ENCODE peak calls at places on chromosomes 6 and 20, in nine cellular contexts. Y, Q, G, X, Z, V, M, R and U are unnamed samples.
A peak's percentile ranks its signal among the peaks of the same experiment; 100 is the strongest.

GRCh38 chr20:438581-439469 is 23.5 kb downstream of the TBC1D20 start:
- DNase-seq in Y (no peak), Q (no peak), G (no peak), X (no peak), Z (no peak), V (no peak), M (peak; percentile 33), R (no peak), U (peak; percentile 42)

GRCh38 chr6:32938494-32938893 is 2.3 kb downstream of the HLA-DMB start:
- DNase-seq in Y (no peak), Q (no peak), G (no peak), X (no peak), Z (no peak), V (no peak), M (no peak), R (no peak), U (no peak)

GRCh38 chr20:57080796-57081195 is 185.6 kb downstream of the BMP7 start:
- DNase-seq in Y (no peak), Q (no peak), G (peak; percentile 71), X (no peak), Z (no peak), V (no peak), M (no peak), R (no peak), U (no peak)

GRCh38 chr6:15511248-15512125 is 151.3 kb downstream of the DTNBP1 start:
- DNase-seq in Y (no peak), Q (peak; percentile 82), G (no peak), X (no peak), Z (no peak), V (no peak), M (no peak), R (no peak), U (no peak)

GRCh38 chr6:54980511-54981275 is 134.1 kb downstream of the FAM83B start:
- DNase-seq in Y (no peak), Q (no peak), G (peak; percentile 53), X (no peak), Z (no peak), V (no peak), M (no peak), R (peak; percentile 85), U (no peak)

GRCh38 chr6:134814076-134814709 is 135.7 kb downstream of the ALDH8A1 start:
- DNase-seq in Y (no peak), Q (no peak), G (peak; percentile 38), X (no peak), Z (no peak), V (no peak), M (no peak), R (peak; percentile 43), U (no peak)

GRCh38 chr6:89655122-89655521 is 16.6 kb upstream of the LYRM2 start:
- DNase-seq in Y (no peak), Q (no peak), G (peak; percentile 23), X (no peak), Z (no peak), V (no peak), M (no peak), R (peak; percentile 34), U (no peak)

GRCh38 chr20:58051367-58051766 is 177.1 kb downstream of the ANKRD60 start:
- DNase-seq in Y (no peak), Q (no peak), G (no peak), X (no peak), Z (no peak), V (no peak), M (no peak), R (no peak), U (no peak)

GRCh38 chr20:22555791-22556564 is 28.4 kb downstream of the FOXA2 start:
- DNase-seq in Y (no peak), Q (no peak), G (no peak), X (no peak), Z (no peak), V (no peak), M (no peak), R (no peak), U (no peak)

GRCh38 chr6:124132256-124132655 is 328.6 kb downstream of the NKAIN2 start:
- DNase-seq in Y (no peak), Q (no peak), G (no peak), X (no peak), Z (no peak), V (no peak), M (no peak), R (peak; percentile 1), U (no peak)

GRCh38 chr6:150392452-150393220 is 23.8 kb downstream of the IYD start:
- DNase-seq in Y (no peak), Q (no peak), G (no peak), X (peak; percentile 17), Z (no peak), V (no peak), M (no peak), R (no peak), U (no peak)

GRCh38 chr20:33673115-33673410 is 1.2 kb downstream of the NECAB3 start:
- DNase-seq in Y (no peak), Q (no peak), G (no peak), X (no peak), Z (no peak), V (no peak), M (no peak), R (no peak), U (no peak)

GRCh38 chr20:19770375-19770774 is 12.3 kb downstream of the RIN2 start:
- DNase-seq in Y (no peak), Q (no peak), G (no peak), X (no peak), Z (no peak), V (no peak), M (no peak), R (no peak), U (no peak)

GRCh38 chr20:19769516-19769915 is 11.5 kb downstream of the RIN2 start:
- DNase-seq in Y (no peak), Q (no peak), G (no peak), X (no peak), Z (no peak), V (no peak), M (no peak), R (no peak), U (no peak)

GRCh38 chr20:19774086-19774933 is 16.3 kb downstream of the RIN2 start:
- DNase-seq in Y (no peak), Q (no peak), G (no peak), X (no peak), Z (no peak), V (no peak), M (peak; percentile 56), R (no peak), U (no peak)

GRCh38 chr20:19773471-19773870 is 15.4 kb downstream of the RIN2 start:
- DNase-seq in Y (no peak), Q (no peak), G (no peak), X (no peak), Z (no peak), V (no peak), M (no peak), R (no peak), U (no peak)

DNA sequence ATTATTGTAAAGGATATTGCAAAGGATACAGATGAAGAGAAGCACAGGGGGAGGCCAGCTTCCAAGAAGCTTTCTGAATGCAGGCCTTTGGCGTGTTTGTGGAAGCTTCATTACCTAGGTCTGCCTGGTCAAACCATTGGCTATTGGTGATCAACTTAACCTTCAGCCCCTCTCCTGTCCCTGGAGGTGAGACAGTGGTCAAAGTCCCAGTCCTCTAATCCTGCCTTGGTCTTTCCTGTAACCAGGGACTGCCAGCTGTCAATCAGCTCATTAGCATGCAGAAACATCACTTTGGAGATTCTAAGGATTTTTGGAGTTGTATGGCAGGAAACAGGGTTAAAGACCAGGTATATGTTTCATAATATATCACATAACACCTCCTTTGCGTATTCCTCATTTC is 13.0 kb downstream of the RIN2 start:
- DNase-seq in Y (no peak), Q (no peak), G (no peak), X (no peak), Z (no peak), V (no peak), M (peak; percentile 23), R (no peak), U (no peak)
- H3K27me3 ChIP-seq in Y (no peaks in the 10 kb centered on the region), Q (no peaks in the 10 kb centered on the region), G (no peaks in the 10 kb centered on the region), X (no peaks in the 10 kb centered on the region), Z (no peaks in the 10 kb centered on the region), V (no peaks in the 10 kb centered on the region), M (no peaks in the 10 kb centered on the region), R (no peaks in the 10 kb centered on the region), U (no peaks in the 10 kb centered on the region)

GRCh38 chr20:46312945-46313861 is 4.9 kb upstream of the CDH22 start:
- DNase-seq in Y (no peak), Q (no peak), G (no peak), X (no peak), Z (no peak), V (no peak), M (no peak), R (no peak), U (no peak)

GRCh38 chr20:46316984-46317684 is 8.8 kb upstream of the CDH22 start:
- DNase-seq in Y (no peak), Q (no peak), G (no peak), X (no peak), Z (no peak), V (no peak), M (no peak), R (no peak), U (no peak)

GRCh38 chr20:46312075-46312944 is 4.0 kb upstream of the CDH22 start:
- DNase-seq in Y (peak; percentile 86), Q (no peak), G (no peak), X (peak; percentile 25), Z (no peak), V (no peak), M (no peak), R (no peak), U (no peak)

GRCh38 chr20:46317685-46318177 is 9.4 kb upstream of the CDH22 start:
- DNase-seq in Y (no peak), Q (no peak), G (no peak), X (no peak), Z (no peak), V (no peak), M (no peak), R (no peak), U (no peak)

GRCh38 chr20:46315311-46315710 is 7.0 kb upstream of the CDH22 start:
- DNase-seq in Y (no peak), Q (no peak), G (no peak), X (no peak), Z (no peak), V (no peak), M (no peak), R (no peak), U (no peak)
- H3K27me3 ChIP-seq in Y (peaks cover 37% of the 10 kb centered on the region), Q (peaks cover 58% of the 10 kb centered on the region), G (peaks cover 92% of the 10 kb centered on the region), X (peaks cover 83% of the 10 kb centered on the region), Z (no peaks in the 10 kb centered on the region), V (peaks cover 96% of the 10 kb centered on the region), M (no peaks in the 10 kb centered on the region), R (peaks cover 59% of the 10 kb centered on the region), U (peaks cover 47% of the 10 kb centered on the region)

GRCh38 chr6:31317036-31317435 is 39.9 kb downstream of the HLA-B start:
- DNase-seq in Y (no peak), Q (no peak), G (no peak), X (no peak), Z (no peak), V (no peak), M (no peak), R (no peak), U (no peak)

GRCh38 chr6:31321005-31321707 is 35.8 kb downstream of the HLA-B start:
- DNase-seq in Y (no peak), Q (no peak), G (no peak), X (no peak), Z (no peak), V (no peak), M (no peak), R (no peak), U (no peak)

GRCh38 chr6:31321820-31322219 is 35.2 kb downstream of the HLA-B start:
- DNase-seq in Y (no peak), Q (no peak), G (no peak), X (no peak), Z (no peak), V (no peak), M (peak; percentile 18), R (no peak), U (no peak)
- H3K27me3 ChIP-seq in Y (peaks cover 3% of the 10 kb centered on the region), Q (peaks cover 7% of the 10 kb centered on the region), G (peaks cover 28% of the 10 kb centered on the region), X (no peaks in the 10 kb centered on the region), Z (no peaks in the 10 kb centered on the region), V (no peaks in the 10 kb centered on the region), M (no peaks in the 10 kb centered on the region), R (peaks cover 3% of the 10 kb centered on the region), U (peaks cover 5% of the 10 kb centered on the region)

GRCh38 chr6:29828471-29828797 is 809 bp downstream of the HLA-G start:
- DNase-seq in Y (peak; percentile 64), Q (no peak), G (peak; percentile 18), X (no peak), Z (no peak), V (no peak), M (no peak), R (no peak), U (no peak)
- H3K27me3 ChIP-seq in Y (peaks cover 7% of the 10 kb centered on the region), Q (peaks cover 62% of the 10 kb centered on the region), G (peaks cover 37% of the 10 kb centered on the region), X (peaks cover 88% of the 10 kb centered on the region), Z (no peaks in the 10 kb centered on the region), V (peaks cover 52% of the 10 kb centered on the region), M (peaks cover 2% of the 10 kb centered on the region), R (peaks cover 24% of the 10 kb centered on the region), U (peaks cover 28% of the 10 kb centered on the region)